ENCODE peak calls at places on chromosomes 3 and 15, in four cellular contexts. H is GM12878, Z is HepG2, Y is K562. M is an unnamed sample.

GRCh38 chr3:36164400-36164799 is 215.9 kb upstream of the STAC start:
- DNase-seq in H (no peak), Y (no peak), Z (no peak), M (no peak)

GRCh38 chr3:196774191-196774820 is 34.6 kb downstream of the PAK2 start:
- DNase-seq in Z (peak), H (peak), Y (no peak), M (no peak)

GRCh38 chr3:4841783-4842440 is 137.3 kb upstream of the BHLHE40 start:
- DNase-seq in Y (no peak), H (no peak), Z (no peak), M (no peak)

GRCh38 chr3:160134964-160135363 is 90.3 kb upstream of the C3orf80 start:
- DNase-seq in Y (no peak), Z (no peak), H (no peak), M (no peak)

GRCh38 chr3:10366681-10367101 is 45.8 kb upstream of the SEC13 start:
- DNase-seq in Y (no peak), H (no peak), Z (no peak), M (no peak)

GRCh38 chr3:123006587-123006986 is 21.0 kb downstream of the SEMA5B start:
- DNase-seq in Z (no peak), Y (no peak), H (no peak), M (no peak)

GRCh38 chr3:180117381-180118163 is 80.8 kb upstream of the PEX5L start:
- DNase-seq in H (no peak), Z (no peak), Y (no peak), M (no peak)

GRCh38 chr15:99474041-99474906 is 91.5 kb upstream of the MEF2A start:
- DNase-seq in Z (no peak), Y (no peak), H (no peak), M (no peak)

GRCh38 chr3:151308089-151308488 is 8.5 kb downstream of the GPR87 start:
- DNase-seq in H (no peak), Y (no peak), Z (no peak), M (no peak)

GRCh38 chr15:93179704-93180103 is 90.7 kb upstream of the RGMA start:
- DNase-seq in Y (no peak), H (no peak), Z (no peak), M (no peak)

GRCh38 chr3:194316918-194317317 is 34.2 kb downstream of the CPN2 start:
- DNase-seq in H (no peak), Y (no peak), Z (no peak), M (no peak)

GRCh38 chr15:40252438-40253178 is 13.7 kb downstream of the PAK6 start:
- DNase-seq in Y (no peak), H (no peak), Z (no peak), M (no peak)

GRCh38 chr15:81752149-81752942 is 293.5 kb downstream of the MEX3B start:
- DNase-seq in H (no peak), Y (no peak), Z (no peak), M (peak)

GRCh38 chr3:5092018-5092417 is 30.1 kb upstream of the ARL8B start:
- DNase-seq in Y (no peak), Z (peak), H (no peak), M (no peak)

GRCh38 chr3:122100591-122101491 is 45.7 kb downstream of the CD86 start:
- DNase-seq in H (no peak), Y (no peak), Z (no peak), M (no peak)

GRCh38 chr3:150184426-150185071 is 213.9 kb upstream of the PFN2 start:
- DNase-seq in H (no peak), Y (no peak), Z (peak), M (no peak)

GRCh38 chr3:189773056-189773455 is 141.9 kb downstream of the TP63 start:
- DNase-seq in Y (no peak), Z (no peak), H (no peak), M (no peak)

GRCh38 chr3:197494366-197495058 is 61.3 kb downstream of the BDH1 start:
- DNase-seq in H (no peak), Y (no peak), Z (peak), M (no peak)

GRCh38 chr3:58463181-58463941 is 28.5 kb upstream of the KCTD6 start:
- DNase-seq in Y (peak), Z (peak), H (no peak), M (peak)

GRCh38 chr3:137105277-137105977 is 147.6 kb downstream of the IL20RB start:
- DNase-seq in Y (peak), Z (peak), H (peak), M (no peak)

GRCh38 chr3:10955694-10956453 is 36.7 kb upstream of the SLC6A1 start:
- DNase-seq in H (no peak), Y (no peak), Z (no peak), M (no peak)

GRCh38 chr3:35500641-35501353 is 138.5 kb upstream of the ARPP21 start:
- DNase-seq in H (no peak), Z (no peak), Y (no peak), M (no peak)

GRCh38 chr3:156218353-156218744 is 98.0 kb downstream of the KCNAB1 start:
- DNase-seq in Z (peak), Y (no peak), H (no peak), M (no peak)

GRCh38 chr15:33132722-33133345 is 61.7 kb downstream of the FMN1 start:
- DNase-seq in Y (peak), H (no peak), Z (peak), M (peak)

GRCh38 chr3:162704991-162705390 is 1208.4 kb downstream of the OTOL1 start:
- DNase-seq in Y (no peak), Z (no peak), H (no peak), M (no peak)

GRCh38 chr15:74655424-74655823 is 39.8 kb downstream of the CLK3 start:
- DNase-seq in Z (no peak), H (peak), Y (no peak), M (no peak)

GRCh38 chr15:51621917-51622268 is 678 bp downstream of the DMXL2 start:
- DNase-seq in Z (peak), Y (peak), H (no peak), M (no peak)

GRCh38 chr3:27521179-27521871 is 37.1 kb upstream of the SLC4A7 start:
- DNase-seq in Z (peak), Y (no peak), H (no peak), M (no peak)

GRCh38 chr15:75966073-75966472 is 46.2 kb downstream of the NRG4 start:
- DNase-seq in Z (no peak), H (no peak), Y (no peak), M (no peak)

GRCh38 chr15:92618121-92618520 is 37.5 kb downstream of the FAM174B start:
- DNase-seq in Z (no peak), Y (no peak), H (no peak), M (no peak)

GRCh38 chr3:173733029-173733652 is 335.6 kb downstream of the NLGN1 start:
- DNase-seq in Z (peak), Y (no peak), H (no peak), M (no peak)

GRCh38 chr3:18559323-18559972 is 134.3 kb upstream of the SATB1 start:
- DNase-seq in Z (peak), Y (no peak), H (no peak), M (peak)

GRCh38 chr3:114418724-114419543 is 125.1 kb downstream of the TIGIT start:
- DNase-seq in Z (peak), H (no peak), Y (peak), M (no peak)

GRCh38 chr3:158864492-158864891 is 62.6 kb downstream of the MFSD1 start:
- DNase-seq in Y (no peak), H (no peak), Z (no peak), M (no peak)
- TF ChIP-seq SIN3A in Y (no peak), H (no peak), Z (no peak), M (no peak)

DNA sequence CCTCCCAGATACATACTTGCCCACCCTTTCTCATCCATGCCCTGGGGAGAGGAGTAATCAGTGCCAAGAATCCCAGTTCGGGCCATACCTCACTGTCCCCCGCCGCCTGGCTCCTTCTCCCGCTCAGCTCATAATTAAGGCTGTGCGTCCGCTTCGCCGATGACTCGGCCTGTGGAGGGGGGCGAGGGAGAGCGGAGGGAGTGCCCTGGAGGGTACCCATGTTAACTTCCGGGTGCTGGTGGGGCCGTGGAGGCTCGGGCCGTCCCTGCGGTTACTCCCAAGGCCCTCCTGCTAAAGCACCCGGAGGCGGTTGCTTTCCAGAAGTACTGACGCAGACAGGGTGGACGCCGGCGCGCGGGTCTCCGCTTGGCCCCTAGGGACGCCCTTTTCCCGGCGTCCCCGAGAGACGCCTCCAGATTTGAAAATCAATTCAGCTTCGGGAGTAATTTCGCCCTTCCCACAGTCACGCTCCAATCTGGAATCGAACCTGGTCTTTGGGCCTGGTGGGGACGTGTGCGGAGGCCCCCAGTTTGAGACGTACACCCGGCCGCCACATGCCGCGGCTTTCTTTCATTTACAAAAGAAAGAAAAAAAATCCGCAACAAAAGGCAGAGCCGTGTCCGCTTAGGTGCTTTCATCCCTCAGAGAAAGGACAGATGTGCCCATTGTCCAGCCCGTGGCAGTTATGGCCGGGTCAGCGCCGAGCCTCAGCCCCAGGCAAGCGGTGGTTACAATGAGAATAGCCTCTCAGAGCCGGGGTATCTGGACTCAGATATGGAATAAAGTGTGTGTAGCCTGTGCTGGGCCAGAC is 1.0 kb upstream of the ONECUT1 start:
- DNase-seq in Y (no peak), H (no peak), Z (no peak), M (no peak)
- TF ChIP-seq ATF2 in Y (no peak), H (no peak), Z (no peak), M (no peak)

DNA sequence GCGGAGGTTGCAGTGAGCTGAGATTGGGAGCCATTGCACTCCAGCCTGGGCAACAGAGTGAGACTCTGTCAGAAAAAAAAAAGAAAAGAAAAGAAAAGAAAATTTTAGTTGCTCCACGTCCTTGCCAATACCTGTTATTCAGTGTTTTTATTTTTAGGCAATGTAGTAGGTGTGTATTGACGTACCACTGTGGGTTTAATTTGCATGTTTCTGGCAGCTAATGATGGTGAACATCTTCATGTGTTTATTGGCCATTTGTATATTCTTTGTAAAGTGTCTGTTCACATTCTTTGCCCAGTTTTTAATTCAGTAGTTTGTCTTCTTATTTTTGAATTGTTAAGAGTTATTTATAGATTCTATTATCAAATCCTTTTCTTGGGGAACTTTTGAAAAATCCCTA is 38.1 kb upstream of the GCSAM start:
- DNase-seq in Y (no peak), H (no peak), Z (no peak), M (no peak)
- TF ChIP-seq SIN3A in Y (no peak), H (no peak), Z (no peak), M (no peak)

GRCh38 chr15:90408657-90409056 is 20.6 kb downstream of the IQGAP1 start:
- DNase-seq in Y (no peak), Z (no peak), H (no peak), M (no peak)

GRCh38 chr15:90405208-90405607 is 17.2 kb downstream of the IQGAP1 start:
- DNase-seq in Y (no peak), H (no peak), Z (no peak), M (no peak)

GRCh38 chr15:90412356-90413194 is 24.5 kb downstream of the IQGAP1 start:
- DNase-seq in H (peak), Z (no peak), Y (no peak), M (no peak)

GRCh38 chr15:90411176-90411575 is 23.1 kb downstream of the IQGAP1 start:
- DNase-seq in Y (no peak), Z (no peak), H (no peak), M (no peak)

DNA sequence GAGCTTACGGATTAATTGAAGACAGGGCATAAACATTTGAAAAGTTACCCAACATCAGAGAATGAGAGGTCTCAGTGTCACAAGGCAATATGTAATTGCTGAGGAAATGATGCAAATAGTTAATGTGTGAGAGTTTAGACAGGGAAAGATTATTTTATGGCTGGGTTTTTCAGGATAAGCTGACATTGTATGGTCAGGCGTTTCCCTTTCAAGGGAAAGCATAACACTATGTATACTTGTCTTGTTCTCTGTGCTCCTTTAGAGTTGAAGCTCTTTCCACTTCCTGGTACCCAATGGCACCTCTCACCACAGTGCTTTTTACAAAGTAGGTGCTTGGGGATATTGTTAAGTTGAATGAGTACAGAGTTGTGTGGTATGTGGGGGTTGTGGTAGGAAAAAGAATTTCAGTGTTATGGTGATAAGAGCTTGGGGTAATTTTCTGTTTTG is 19.9 kb downstream of the IQGAP1 start:
- DNase-seq in H (no peak), Z (no peak), Y (no peak), M (no peak)
- TF ChIP-seq ATF2 in H (no peak), Z (no peak), Y (no peak), M (no peak)

DNA sequence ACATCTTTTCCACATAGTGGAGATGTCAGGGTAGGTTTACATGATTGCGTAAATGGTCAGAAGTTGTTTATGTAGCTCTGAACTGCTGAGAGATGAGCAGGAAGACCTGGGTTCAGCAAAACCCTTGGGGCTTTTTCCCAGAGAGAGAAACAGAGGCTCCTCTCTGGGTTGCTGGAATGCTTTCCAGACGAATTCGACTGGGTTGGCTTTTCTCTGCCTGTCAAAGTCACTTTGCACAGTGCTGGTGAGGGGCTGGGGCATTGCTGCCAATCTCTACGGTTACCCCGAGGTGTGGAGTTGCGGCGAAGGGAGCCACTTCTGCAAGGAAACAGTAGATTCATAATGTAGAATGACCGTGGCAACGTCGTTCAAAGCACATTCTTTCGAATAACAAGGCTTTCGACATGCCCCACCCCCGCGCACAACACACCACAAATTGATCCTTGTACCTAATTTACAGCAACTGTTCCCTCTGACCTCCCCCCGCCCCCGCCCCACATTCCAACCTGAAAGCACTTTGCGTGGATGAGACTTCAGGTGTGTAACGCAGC is 950 bp upstream of the CNTN4 start:
- DNase-seq in H (no peak), Z (no peak), Y (no peak), M (no peak)
- TF ChIP-seq SIN3A in H (no peak), Z (no peak), Y (no peak), M (no peak)

GRCh38 chr3:42803800-42804112 is 534 bp downstream of the HIGD1A start:
- DNase-seq in Z (peak), H (no peak), Y (no peak), M (no peak)
- TF ChIP-seq ATF2 in Z (no peak), H (no peak), Y (no peak), M (no peak)